ENCODE peak calls at places on chromosomes 4 and X, in ten cellular contexts. X is caudate nucleus; S is amniotic epithelial cell; I is transverse colon; J is neural progenitor cell; C is CD8-positive, alpha-beta memory T cell; N is PC-9; L is effector CD4-positive, alpha-beta T cell; Z is COR-L47; P is bronchial epithelial cell. H is an unnamed sample.

GRCh38 chrX:57821703-57822375 is 88.4 kb downstream of the ZXDA start:
- DNase-seq in X (peak; percentile 3), S (peak; percentile 30), I (peak; percentile 8), J (peak; percentile 54), C (peak; percentile 33), N (peak; percentile 6), L (peak; percentile 22), Z (peak; percentile 10), P (peak; percentile 40), H (peak; percentile 34)

GRCh38 chr4:167014944-167015343 is 219.3 kb downstream of the SPOCK3 start:
- DNase-seq in X (no peak), S (no peak), I (no peak), J (no peak), C (no peak), N (no peak), L (no peak), Z (no peak), P (no peak), H (no peak)

GRCh38 chr4:101022151-101023024 is 324.9 kb downstream of the PPP3CA start:
- DNase-seq in X (no peak), S (peak; percentile 37), I (no peak), J (no peak), C (no peak), N (no peak), L (no peak), Z (no peak), P (no peak), H (no peak)

GRCh38 chr4:156830356-156830755 is 141.2 kb downstream of the PDGFC start:
- DNase-seq in X (no peak), S (peak; percentile 23), I (no peak), J (no peak), C (no peak), N (no peak), L (no peak), Z (no peak), P (peak; percentile 27), H (no peak)

GRCh38 chr4:146059865-146060264 is 115.7 kb upstream of the LSM6 start:
- DNase-seq in X (no peak), S (no peak), I (peak; percentile 16), J (no peak), C (no peak), N (no peak), L (no peak), Z (no peak), P (no peak), H (no peak)

GRCh38 chr4:164700471-164700870 is 53.5 kb upstream of the SMIM31 start:
- DNase-seq in X (no peak), S (no peak), I (no peak), J (peak; percentile 64), C (no peak), N (no peak), L (no peak), Z (peak; percentile 23), P (peak; percentile 7), H (no peak)

GRCh38 chr4:13917010-13917409 is 289.5 kb upstream of the BOD1L1 start:
- DNase-seq in X (no peak), S (peak; percentile 70), I (no peak), J (no peak), C (no peak), N (no peak), L (no peak), Z (no peak), P (no peak), H (no peak)

GRCh38 chr4:89352541-89352940 is 44.9 kb upstream of the GPRIN3 start:
- DNase-seq in X (no peak), S (no peak), I (no peak), J (no peak), C (no peak), N (no peak), L (no peak), Z (no peak), P (no peak), H (no peak)

GRCh38 chr4:128782875-128783614 is 26.5 kb upstream of the JADE1 start:
- DNase-seq in X (no peak), S (peak; percentile 69), I (no peak), J (no peak), C (no peak), N (no peak), L (no peak), Z (no peak), P (peak; percentile 45), H (no peak)

GRCh38 chr4:4456351-4456750 is 69.4 kb downstream of the NSG1 start:
- DNase-seq in X (no peak), S (peak; percentile 55), I (no peak), J (no peak), C (no peak), N (no peak), L (no peak), Z (no peak), P (peak; percentile 48), H (no peak)

GRCh38 chr4:48100248-48100647 is 33.8 kb downstream of the TXK start:
- DNase-seq in X (no peak), S (no peak), I (no peak), J (no peak), C (no peak), N (no peak), L (no peak), Z (no peak), P (no peak), H (no peak)

GRCh38 chrX:42237956-42238355 is 314.6 kb upstream of the CASK start:
- DNase-seq in X (no peak), S (no peak), I (no peak), J (no peak), C (no peak), N (no peak), L (no peak), Z (no peak), P (no peak), H (no peak)

GRCh38 chr4:74659576-74660411 is 134.5 kb downstream of the BTC start:
- DNase-seq in X (no peak), S (peak; percentile 99), I (peak; percentile 17), J (no peak), C (no peak), N (peak; percentile 53), L (no peak), Z (no peak), P (peak; percentile 100), H (no peak)

GRCh38 chr4:174358823-174359222 is 75.1 kb downstream of the CEP44 start:
- DNase-seq in X (no peak), S (peak; percentile 50), I (no peak), J (no peak), C (peak; percentile 1), N (no peak), L (no peak), Z (no peak), P (peak; percentile 94), H (no peak)

GRCh38 chr4:121304843-121305348 is 75.9 kb downstream of the QRFPR start:
- DNase-seq in X (no peak), S (no peak), I (peak; percentile 11), J (no peak), C (no peak), N (no peak), L (no peak), Z (no peak), P (no peak), H (no peak)

GRCh38 chrX:49915352-49916222 is 6.8 kb upstream of the CLCN5 start:
- DNase-seq in X (no peak), S (peak; percentile 47), I (peak; percentile 33), J (peak; percentile 61), C (peak; percentile 48), N (no peak), L (peak; percentile 53), Z (peak; percentile 36), P (peak; percentile 44), H (peak; percentile 1)